ENCODE peak calls at places on chromosomes 7 and 10, in eight cellular contexts. H is T-helper 2 cell, P is right atrium auricular region, V is iPS-NIHi11, I is NCI-H1417 treated with DMSO at 0.1 percent for 48 hours, G is WERI-Rb-1, Q is NCI-H1105, K is nucleus accumbens. X is an unnamed sample.

GRCh38 chr7:106768324-106768751 is 96.7 kb upstream of the PIK3CG start:
- DNase-seq in H (no peak), P (no peak), V (no peak), I (no peak), G (no peak), Q (no peak), K (no peak), X (no peak)

GRCh38 chr10:71939861-71940474 is 24.2 kb upstream of the CHST3 start:
- DNase-seq in H (no peak), P (no peak), V (no peak), I (no peak), G (no peak), Q (no peak), K (no peak), X (no peak)

GRCh38 chr7:142412551-142413193 is 154.8 kb upstream of the PRSS58 start:
- DNase-seq in H (no peak), P (no peak), V (peak; percentile 77), I (no peak), G (peak; percentile 45), Q (no peak), K (no peak), X (peak; percentile 15)

GRCh38 chr10:74936577-74937445 is 110.4 kb downstream of the KAT6B start:
- DNase-seq in H (no peak), P (no peak), V (no peak), I (no peak), G (no peak), Q (no peak), K (no peak), X (no peak)

GRCh38 chr10:125734148-125734547 is 14.6 kb downstream of the EDRF1 start:
- DNase-seq in H (no peak), P (no peak), V (no peak), I (no peak), G (no peak), Q (no peak), K (no peak), X (no peak)

GRCh38 chr7:67484244-67484751 is 487.7 kb downstream of the TYW1 start:
- DNase-seq in H (no peak), P (no peak), V (peak; percentile 87), I (no peak), G (peak; percentile 73), Q (peak; percentile 82), K (no peak), X (peak; percentile 77)

GRCh38 chr10:3886666-3887251 is 101.8 kb upstream of the KLF6 start:
- DNase-seq in H (no peak), P (peak; percentile 79), V (no peak), I (no peak), G (no peak), Q (no peak), K (no peak), X (no peak)

GRCh38 chr7:36155811-36156361 is 2.8 kb downstream of the EEPD1 start:
- DNase-seq in H (no peak), P (no peak), V (no peak), I (no peak), G (no peak), Q (peak; percentile 8), K (no peak), X (no peak)

GRCh38 chr10:78964952-78965633 is 103.7 kb upstream of the ZMIZ1 start:
- DNase-seq in H (no peak), P (no peak), V (peak; percentile 91), I (peak; percentile 17), G (peak; percentile 46), Q (no peak), K (peak; percentile 21), X (peak; percentile 49)

GRCh38 chr7:157715071-157715937 is 378.5 kb downstream of the DNAJB6 start:
- DNase-seq in H (no peak), P (no peak), V (no peak), I (no peak), G (no peak), Q (no peak), K (no peak), X (no peak)

GRCh38 chr10:2992401-2993198 is 74.7 kb upstream of the PFKP start:
- DNase-seq in H (no peak), P (no peak), V (no peak), I (no peak), G (no peak), Q (no peak), K (no peak), X (no peak)

GRCh38 chr10:75773139-75773801 is 341.8 kb downstream of the LRMDA start:
- DNase-seq in H (no peak), P (peak; percentile 77), V (no peak), I (no peak), G (no peak), Q (no peak), K (no peak), X (no peak)

GRCh38 chr7:27210441-27211083 is 10.7 kb upstream of the HOXA13 start:
- DNase-seq in H (no peak), P (no peak), V (peak; percentile 73), I (no peak), G (peak; percentile 51), Q (no peak), K (no peak), X (peak; percentile 63)

GRCh38 chr10:4138146-4138721 is 353.2 kb upstream of the KLF6 start:
- DNase-seq in H (no peak), P (no peak), V (no peak), I (no peak), G (no peak), Q (no peak), K (no peak), X (no peak)

GRCh38 chr10:53909791-53910190 is 891.2 kb downstream of the PCDH15 start:
- DNase-seq in H (no peak), P (no peak), V (no peak), I (no peak), G (no peak), Q (no peak), K (no peak), X (no peak)

GRCh38 chr7:23468721-23469149 is 1.6 kb downstream of the IGF2BP3 start:
- DNase-seq in H (no peak), P (no peak), V (no peak), I (no peak), G (no peak), Q (no peak), K (no peak), X (no peak)

X was measured in HAP-1.